ENCODE peak calls at places on chromosomes 16 and 17, in ten cellular contexts. One of them, this sample, is unnamed.

GRCh38 chr17:4161179-4161559 is 18.2 kb downstream of the CYB5D2 start:
- ATAC-seq in pancreas: peak
- ATAC-seq in T-helper 17 cell: no peak
- ATAC-seq in K562: peak
- ATAC-seq in upper lobe of right lung: peak
- ATAC-seq in mucosa of descending colon: no peak
- ATAC-seq in left ventricle myocardium superior: no peak
- ATAC-seq in natural killer cell treated with Interleukin-12 subunit alpha and Interleukin-12 subunit beta and Interleukin-15 and Interleukin-18, amount 100 ng/mL, for 72 hours: no peak
- ATAC-seq in left lobe of liver: peak
- ATAC-seq in sciatic nerve: peak
- ATAC-seq in this sample: no peak

GRCh38 chr16:21685034-21685455 is 21.3 kb downstream of the OTOA start:
- ATAC-seq in pancreas: no peak
- ATAC-seq in T-helper 17 cell: no peak
- ATAC-seq in K562: peak
- ATAC-seq in upper lobe of right lung: no peak
- ATAC-seq in mucosa of descending colon: no peak
- ATAC-seq in left ventricle myocardium superior: no peak
- ATAC-seq in natural killer cell treated with Interleukin-12 subunit alpha and Interleukin-12 subunit beta and Interleukin-15 and Interleukin-18, amount 100 ng/mL, for 72 hours: no peak
- ATAC-seq in left lobe of liver: no peak
- ATAC-seq in sciatic nerve: no peak
- ATAC-seq in this sample: no peak

GRCh38 chr16:72110662-72111615 is 17.3 kb downstream of the DHX38 start:
- ATAC-seq in pancreas: no peak
- ATAC-seq in T-helper 17 cell: no peak
- ATAC-seq in K562: no peak
- ATAC-seq in upper lobe of right lung: no peak
- ATAC-seq in mucosa of descending colon: no peak
- ATAC-seq in left ventricle myocardium superior: no peak
- ATAC-seq in natural killer cell treated with Interleukin-12 subunit alpha and Interleukin-12 subunit beta and Interleukin-15 and Interleukin-18, amount 100 ng/mL, for 72 hours: peak
- ATAC-seq in left lobe of liver: no peak
- ATAC-seq in sciatic nerve: no peak
- ATAC-seq in this sample: no peak

GRCh38 chr16:75317101-75317522 is 65.7 kb upstream of the BCAR1 start:
- ATAC-seq in pancreas: no peak
- ATAC-seq in T-helper 17 cell: no peak
- ATAC-seq in K562: peak
- ATAC-seq in upper lobe of right lung: peak
- ATAC-seq in mucosa of descending colon: no peak
- ATAC-seq in left ventricle myocardium superior: peak
- ATAC-seq in natural killer cell treated with Interleukin-12 subunit alpha and Interleukin-12 subunit beta and Interleukin-15 and Interleukin-18, amount 100 ng/mL, for 72 hours: peak
- ATAC-seq in left lobe of liver: peak
- ATAC-seq in sciatic nerve: peak
- ATAC-seq in this sample: no peak

GRCh38 chr16:54285414-54286066 is 1.0 kb downstream of the IRX3 start:
- ATAC-seq in pancreas: peak
- ATAC-seq in T-helper 17 cell: no peak
- ATAC-seq in K562: no peak
- ATAC-seq in upper lobe of right lung: no peak
- ATAC-seq in mucosa of descending colon: peak
- ATAC-seq in left ventricle myocardium superior: peak
- ATAC-seq in natural killer cell treated with Interleukin-12 subunit alpha and Interleukin-12 subunit beta and Interleukin-15 and Interleukin-18, amount 100 ng/mL, for 72 hours: no peak
- ATAC-seq in left lobe of liver: no peak
- ATAC-seq in sciatic nerve: peak
- ATAC-seq in this sample: peak

GRCh38 chr16:22120440-22120839 is 28.1 kb downstream of the VWA3A start:
- ATAC-seq in pancreas: no peak
- ATAC-seq in T-helper 17 cell: no peak
- ATAC-seq in K562: no peak
- ATAC-seq in upper lobe of right lung: no peak
- ATAC-seq in mucosa of descending colon: no peak
- ATAC-seq in left ventricle myocardium superior: no peak
- ATAC-seq in natural killer cell treated with Interleukin-12 subunit alpha and Interleukin-12 subunit beta and Interleukin-15 and Interleukin-18, amount 100 ng/mL, for 72 hours: no peak
- ATAC-seq in left lobe of liver: no peak
- ATAC-seq in sciatic nerve: no peak
- ATAC-seq in this sample: no peak

GRCh38 chr17:2024572-2025219 is 438 bp downstream of the RTN4RL1 start:
- ATAC-seq in pancreas: peak
- ATAC-seq in T-helper 17 cell: peak
- ATAC-seq in K562: no peak
- ATAC-seq in upper lobe of right lung: peak
- ATAC-seq in mucosa of descending colon: no peak
- ATAC-seq in left ventricle myocardium superior: peak
- ATAC-seq in natural killer cell treated with Interleukin-12 subunit alpha and Interleukin-12 subunit beta and Interleukin-15 and Interleukin-18, amount 100 ng/mL, for 72 hours: no peak
- ATAC-seq in left lobe of liver: peak
- ATAC-seq in sciatic nerve: no peak
- ATAC-seq in this sample: no peak

GRCh38 chr16:49283376-49284049 is 1.9 kb upstream of the CBLN1 start:
- ATAC-seq in pancreas: no peak
- ATAC-seq in T-helper 17 cell: no peak
- ATAC-seq in K562: no peak
- ATAC-seq in upper lobe of right lung: no peak
- ATAC-seq in mucosa of descending colon: no peak
- ATAC-seq in left ventricle myocardium superior: no peak
- ATAC-seq in natural killer cell treated with Interleukin-12 subunit alpha and Interleukin-12 subunit beta and Interleukin-15 and Interleukin-18, amount 100 ng/mL, for 72 hours: no peak
- ATAC-seq in left lobe of liver: no peak
- ATAC-seq in sciatic nerve: no peak
- ATAC-seq in this sample: no peak

GRCh38 chr17:57537524-57538410 is 207.3 kb downstream of the CCDC182 start:
- ATAC-seq in pancreas: peak
- ATAC-seq in T-helper 17 cell: no peak
- ATAC-seq in K562: no peak
- ATAC-seq in upper lobe of right lung: no peak
- ATAC-seq in mucosa of descending colon: no peak
- ATAC-seq in left ventricle myocardium superior: no peak
- ATAC-seq in natural killer cell treated with Interleukin-12 subunit alpha and Interleukin-12 subunit beta and Interleukin-15 and Interleukin-18, amount 100 ng/mL, for 72 hours: no peak
- ATAC-seq in left lobe of liver: no peak
- ATAC-seq in sciatic nerve: peak
- ATAC-seq in this sample: no peak

GRCh38 chr16:12646490-12647274 is 157.0 kb downstream of the CPPED1 start:
- ATAC-seq in pancreas: no peak
- ATAC-seq in T-helper 17 cell: peak
- ATAC-seq in K562: no peak
- ATAC-seq in upper lobe of right lung: no peak
- ATAC-seq in mucosa of descending colon: no peak
- ATAC-seq in left ventricle myocardium superior: peak
- ATAC-seq in natural killer cell treated with Interleukin-12 subunit alpha and Interleukin-12 subunit beta and Interleukin-15 and Interleukin-18, amount 100 ng/mL, for 72 hours: no peak
- ATAC-seq in left lobe of liver: peak
- ATAC-seq in sciatic nerve: peak
- ATAC-seq in this sample: peak

GRCh38 chr17:67359960-67360817 is 6.2 kb downstream of the PSMD12 start:
- ATAC-seq in pancreas: peak
- ATAC-seq in T-helper 17 cell: peak
- ATAC-seq in K562: peak
- ATAC-seq in upper lobe of right lung: no peak
- ATAC-seq in mucosa of descending colon: peak
- ATAC-seq in left ventricle myocardium superior: peak
- ATAC-seq in natural killer cell treated with Interleukin-12 subunit alpha and Interleukin-12 subunit beta and Interleukin-15 and Interleukin-18, amount 100 ng/mL, for 72 hours: peak
- ATAC-seq in left lobe of liver: peak
- ATAC-seq in sciatic nerve: no peak
- ATAC-seq in this sample: no peak